ENCODE peak calls at places on chromosomes 6 and 20, in ten cellular contexts. C is endothelial cell of umbilical vein; A is activated CD8-positive, alpha-beta T cell treated with anti-CD3 and anti-CD28 coated beads, Interleukin-2, amount 10 ng/mL, durations not matched to agents 7 days and 5 days; R is activated CD4-positive, CD25-positive, alpha-beta regulatory T cell; B is EL; J is NCI-H1092; F is NCI-H1694; I is fibroblast of lung; O is naive thymus-derived CD8-positive, alpha-beta T cell; L is stimulated activated CD8-positive, alpha-beta memory T cell treated with anti-CD3 and anti-CD28 coated beads, Interleukin-15, amount 100 ng/mL, for 1 hour. X is an unnamed sample.

GRCh38 chr6:169185692-169186485 is 67.8 kb downstream of the THBS2 start:
- DNase-seq in C (no peak), A (no peak), R (no peak), B (no peak), J (no peak), F (no peak), I (no peak), O (no peak), L (no peak), X (no peak)

GRCh38 chr6:47061631-47062300 is 19.6 kb upstream of the ADGRF1 start:
- DNase-seq in C (peak), A (no peak), R (no peak), B (peak), J (no peak), F (no peak), I (no peak), O (no peak), L (no peak), X (no peak)

GRCh38 chr6:147906361-147906760 is 397.9 kb downstream of the SAMD5 start:
- DNase-seq in C (no peak), A (no peak), R (no peak), B (peak), J (no peak), F (no peak), I (no peak), O (no peak), L (no peak), X (no peak)

GRCh38 chr20:23225407-23226060 is 125.1 kb upstream of the NXT1 start:
- DNase-seq in C (no peak), A (no peak), R (no peak), B (peak), J (no peak), F (no peak), I (peak), O (no peak), L (no peak), X (no peak)

GRCh38 chr6:5036309-5036708 is 32.5 kb upstream of the RPP40 start:
- DNase-seq in C (peak), A (no peak), R (no peak), B (peak), J (no peak), F (peak), I (peak), O (no peak), L (no peak), X (peak)

GRCh38 chr6:91141352-91141751 is 554.5 kb upstream of the MAP3K7 start:
- DNase-seq in C (no peak), A (no peak), R (no peak), B (no peak), J (no peak), F (no peak), I (no peak), O (no peak), L (no peak), X (no peak)

GRCh38 chr6:47451162-47451561 is 26.4 kb upstream of the CD2AP start:
- DNase-seq in C (no peak), A (no peak), R (no peak), B (no peak), J (no peak), F (no peak), I (no peak), O (no peak), L (no peak), X (no peak)

GRCh38 chr6:36373368-36374009 is 14.0 kb downstream of the ETV7 start:
- DNase-seq in C (no peak), A (no peak), R (no peak), B (peak), J (no peak), F (no peak), I (no peak), O (no peak), L (no peak), X (no peak)

GRCh38 chr6:37174515-37175331 is 4.8 kb downstream of the PIM1 start:
- DNase-seq in C (no peak), A (no peak), R (no peak), B (no peak), J (no peak), F (no peak), I (no peak), O (no peak), L (no peak), X (no peak)

GRCh38 chr20:11379257-11380011 is 538.3 kb upstream of the BTBD3 start:
- DNase-seq in C (no peak), A (no peak), R (no peak), B (peak), J (no peak), F (no peak), I (no peak), O (no peak), L (no peak), X (no peak)

GRCh38 chr6:6599468-6599873 is 11.0 kb downstream of the LY86 start:
- DNase-seq in C (no peak), A (no peak), R (no peak), B (no peak), J (no peak), F (no peak), I (no peak), O (no peak), L (no peak), X (no peak)

GRCh38 chr20:62507323-62507722 is 31.5 kb upstream of the GATA5 start:
- DNase-seq in C (no peak), A (no peak), R (no peak), B (no peak), J (no peak), F (no peak), I (no peak), O (no peak), L (no peak), X (no peak)

GRCh38 chr6:139955366-139956155 is 581.1 kb upstream of the CITED2 start:
- DNase-seq in C (no peak), A (no peak), R (no peak), B (no peak), J (no peak), F (no peak), I (no peak), O (no peak), L (no peak), X (peak)

GRCh38 chr20:4997207-4997606 is 4.1 kb downstream of the SLC23A2 start:
- DNase-seq in C (no peak), A (no peak), R (no peak), B (peak), J (no peak), F (no peak), I (no peak), O (no peak), L (no peak), X (no peak)

GRCh38 chr6:49327005-49327404 is 136.0 kb downstream of the MMUT start:
- DNase-seq in C (peak), A (no peak), R (no peak), B (no peak), J (no peak), F (no peak), I (peak), O (no peak), L (no peak), X (no peak)

GRCh38 chr6:129469070-129469662 is 240.8 kb downstream of the ARHGAP18 start:
- DNase-seq in C (no peak), A (no peak), R (no peak), B (no peak), J (no peak), F (no peak), I (no peak), O (no peak), L (no peak), X (no peak)

GRCh38 chr20:64083380-64084208 is 604 bp downstream of the LKAAEAR1 start:
- DNase-seq in C (peak), A (peak), R (peak), B (peak), J (peak), F (peak), I (peak), O (peak), L (no peak), X (peak)

GRCh38 chr6:135801755-135802154 is 49.7 kb upstream of the PDE7B start:
- DNase-seq in C (no peak), A (no peak), R (no peak), B (no peak), J (no peak), F (no peak), I (no peak), O (no peak), L (no peak), X (no peak)

GRCh38 chr6:125983246-125983945 is 2.9 kb upstream of the TRMT11 start:
- DNase-seq in C (peak), A (no peak), R (no peak), B (peak), J (no peak), F (no peak), I (peak), O (no peak), L (no peak), X (peak)

GRCh38 chr6:57252975-57253374 is 30.9 kb upstream of the RAB23 start:
- DNase-seq in C (no peak), A (no peak), R (no peak), B (peak), J (no peak), F (no peak), I (peak), O (no peak), L (no peak), X (no peak)

GRCh38 chr6:125258651-125259353 is 43.0 kb downstream of the HDDC2 start:
- DNase-seq in C (no peak), A (no peak), R (no peak), B (no peak), J (no peak), F (no peak), I (no peak), O (no peak), L (no peak), X (no peak)

GRCh38 chr6:118476554-118476953 is 71.5 kb upstream of the PLN start:
- DNase-seq in C (no peak), A (no peak), R (no peak), B (no peak), J (no peak), F (no peak), I (no peak), O (no peak), L (no peak), X (no peak)

GRCh38 chr6:42369568-42369967 is 82.2 kb downstream of the TRERF1 start:
- DNase-seq in C (no peak), A (peak), R (no peak), B (no peak), J (no peak), F (no peak), I (no peak), O (no peak), L (no peak), X (peak)

GRCh38 chr6:17589402-17590116 is 10.5 kb upstream of the FAM8A1 start:
- DNase-seq in C (peak), A (no peak), R (no peak), B (peak), J (no peak), F (no peak), I (peak), O (peak), L (no peak), X (peak)

GRCh38 chr6:30556714-30556963 is 350 bp upstream of the GNL1 start:
- DNase-seq in C (no peak), A (peak), R (peak), B (no peak), J (no peak), F (no peak), I (no peak), O (peak), L (peak), X (no peak)

GRCh38 chr6:88499845-88500699 is 333.9 kb upstream of the CNR1 start:
- DNase-seq in C (no peak), A (no peak), R (no peak), B (no peak), J (no peak), F (no peak), I (no peak), O (no peak), L (no peak), X (no peak)

GRCh38 chr6:16318538-16318937 is 80.2 kb downstream of the GMPR start:
- DNase-seq in C (no peak), A (peak), R (no peak), B (peak), J (no peak), F (no peak), I (peak), O (no peak), L (no peak), X (no peak)

GRCh38 chr6:6962699-6963098 is 145.1 kb upstream of the RREB1 start:
- DNase-seq in C (no peak), A (no peak), R (no peak), B (no peak), J (no peak), F (no peak), I (no peak), O (no peak), L (no peak), X (no peak)

GRCh38 chr20:20695250-20695816 is 17.1 kb downstream of the RALGAPA2 start:
- DNase-seq in C (peak), A (no peak), R (no peak), B (no peak), J (no peak), F (no peak), I (no peak), O (no peak), L (no peak), X (no peak)

GRCh38 chr6:41040101-41040910 is 1.3 kb upstream of the UNC5CL start:
- DNase-seq in C (no peak), A (peak), R (no peak), B (peak), J (no peak), F (no peak), I (no peak), O (no peak), L (no peak), X (peak)

GRCh38 chr6:13508711-13509705 is 21.6 kb upstream of the GFOD1 start:
- DNase-seq in C (no peak), A (no peak), R (no peak), B (peak), J (no peak), F (no peak), I (peak), O (no peak), L (no peak), X (no peak)

GRCh38 chr6:153058909-153059308 is 56.4 kb upstream of the MTRF1L start:
- DNase-seq in C (no peak), A (no peak), R (no peak), B (no peak), J (no peak), F (no peak), I (peak), O (no peak), L (no peak), X (no peak)

GRCh38 chr6:169490830-169491229 is 211.0 kb downstream of the WDR27 start:
- DNase-seq in C (peak), A (no peak), R (no peak), B (no peak), J (no peak), F (no peak), I (no peak), O (no peak), L (no peak), X (no peak)